ENCODE peak calls at places on chromosome 15, in ten cellular contexts. One of them, this sample, is unnamed.

GRCh38 chr15:69972436-69972835 is 125.3 kb downstream of the TLE3 start:
- DNase-seq in tibial artery: no peak
- DNase-seq in neural progenitor cell: no peak
- DNase-seq in CD4-positive, CD25-positive, alpha-beta regulatory T cell: no peak
- DNase-seq in naive thymus-derived CD4-positive, alpha-beta T cell: no peak
- DNase-seq in suprapubic skin: no peak
- DNase-seq in lung: no peak
- DNase-seq in NB4: no peak
- DNase-seq in right atrium auricular region: no peak
- DNase-seq in BJ: no peak
- DNase-seq in this sample: no peak

GRCh38 chr15:24054547-24055245 is 367.6 kb upstream of the NDN start:
- DNase-seq in suprapubic skin: no peak
- DNase-seq in NB4: no peak
- DNase-seq in right atrium auricular region: no peak
- DNase-seq in CD4-positive, CD25-positive, alpha-beta regulatory T cell: no peak
- DNase-seq in tibial artery: no peak
- DNase-seq in BJ: no peak
- DNase-seq in lung: no peak
- DNase-seq in naive thymus-derived CD4-positive, alpha-beta T cell: no peak
- DNase-seq in neural progenitor cell: no peak
- DNase-seq in this sample: no peak

GRCh38 chr15:80925597-80926059 is 64.0 kb downstream of the MESD start:
- DNase-seq in right atrium auricular region: no peak
- DNase-seq in CD4-positive, CD25-positive, alpha-beta regulatory T cell: no peak
- DNase-seq in NB4: no peak
- DNase-seq in naive thymus-derived CD4-positive, alpha-beta T cell: no peak
- DNase-seq in neural progenitor cell: no peak
- DNase-seq in BJ: no peak
- DNase-seq in suprapubic skin: no peak
- DNase-seq in lung: no peak
- DNase-seq in tibial artery: no peak
- DNase-seq in this sample: no peak

GRCh38 chr15:100784493-100785180 is 95.0 kb upstream of the ALDH1A3 start:
- DNase-seq in right atrium auricular region: peak
- DNase-seq in suprapubic skin: no peak
- DNase-seq in NB4: peak
- DNase-seq in CD4-positive, CD25-positive, alpha-beta regulatory T cell: no peak
- DNase-seq in naive thymus-derived CD4-positive, alpha-beta T cell: no peak
- DNase-seq in lung: peak
- DNase-seq in tibial artery: no peak
- DNase-seq in neural progenitor cell: no peak
- DNase-seq in BJ: no peak
- DNase-seq in this sample: no peak

GRCh38 chr15:47188766-47189507 is 528.4 kb upstream of the SEMA6D start:
- DNase-seq in BJ: no peak
- DNase-seq in naive thymus-derived CD4-positive, alpha-beta T cell: no peak
- DNase-seq in right atrium auricular region: no peak
- DNase-seq in lung: no peak
- DNase-seq in suprapubic skin: no peak
- DNase-seq in CD4-positive, CD25-positive, alpha-beta regulatory T cell: no peak
- DNase-seq in neural progenitor cell: no peak
- DNase-seq in NB4: no peak
- DNase-seq in tibial artery: no peak
- DNase-seq in this sample: no peak

GRCh38 chr15:51576911-51577500 is 45.6 kb downstream of the DMXL2 start:
- DNase-seq in naive thymus-derived CD4-positive, alpha-beta T cell: no peak
- DNase-seq in neural progenitor cell: no peak
- DNase-seq in NB4: peak
- DNase-seq in BJ: peak
- DNase-seq in lung: no peak
- DNase-seq in tibial artery: no peak
- DNase-seq in right atrium auricular region: no peak
- DNase-seq in suprapubic skin: no peak
- DNase-seq in CD4-positive, CD25-positive, alpha-beta regulatory T cell: no peak
- DNase-seq in this sample: no peak

GRCh38 chr15:31439328-31439727 is 112.7 kb downstream of the KLF13 start:
- DNase-seq in naive thymus-derived CD4-positive, alpha-beta T cell: no peak
- DNase-seq in NB4: peak
- DNase-seq in CD4-positive, CD25-positive, alpha-beta regulatory T cell: no peak
- DNase-seq in tibial artery: no peak
- DNase-seq in suprapubic skin: peak
- DNase-seq in lung: no peak
- DNase-seq in right atrium auricular region: no peak
- DNase-seq in BJ: no peak
- DNase-seq in neural progenitor cell: peak
- DNase-seq in this sample: no peak

GRCh38 chr15:51750942-51751686 is at the start of gene TMOD2:
- DNase-seq in suprapubic skin: peak
- DNase-seq in BJ: no peak
- DNase-seq in naive thymus-derived CD4-positive, alpha-beta T cell: peak
- DNase-seq in right atrium auricular region: no peak
- DNase-seq in tibial artery: peak
- DNase-seq in neural progenitor cell: peak
- DNase-seq in CD4-positive, CD25-positive, alpha-beta regulatory T cell: peak
- DNase-seq in NB4: peak
- DNase-seq in lung: peak
- DNase-seq in this sample: no peak

GRCh38 chr15:63499611-63500010 is 4.8 kb upstream of the USP3 start:
- DNase-seq in suprapubic skin: no peak
- DNase-seq in NB4: no peak
- DNase-seq in neural progenitor cell: no peak
- DNase-seq in tibial artery: no peak
- DNase-seq in CD4-positive, CD25-positive, alpha-beta regulatory T cell: no peak
- DNase-seq in right atrium auricular region: no peak
- DNase-seq in BJ: no peak
- DNase-seq in lung: no peak
- DNase-seq in naive thymus-derived CD4-positive, alpha-beta T cell: no peak
- DNase-seq in this sample: no peak

GRCh38 chr15:63502137-63502801 is 2.1 kb upstream of the USP3 start:
- DNase-seq in right atrium auricular region: no peak
- DNase-seq in NB4: no peak
- DNase-seq in naive thymus-derived CD4-positive, alpha-beta T cell: no peak
- DNase-seq in suprapubic skin: no peak
- DNase-seq in CD4-positive, CD25-positive, alpha-beta regulatory T cell: no peak
- DNase-seq in BJ: no peak
- DNase-seq in lung: no peak
- DNase-seq in neural progenitor cell: no peak
- DNase-seq in tibial artery: no peak
- DNase-seq in this sample: no peak

GRCh38 chr15:63498815-63499549 is 5.4 kb upstream of the USP3 start:
- DNase-seq in BJ: no peak
- DNase-seq in lung: no peak
- DNase-seq in CD4-positive, CD25-positive, alpha-beta regulatory T cell: no peak
- DNase-seq in NB4: no peak
- DNase-seq in tibial artery: no peak
- DNase-seq in neural progenitor cell: no peak
- DNase-seq in naive thymus-derived CD4-positive, alpha-beta T cell: no peak
- DNase-seq in suprapubic skin: no peak
- DNase-seq in right atrium auricular region: no peak
- DNase-seq in this sample: no peak

GRCh38 chr15:63501256-63502089 is 2.9 kb upstream of the USP3 start:
- DNase-seq in BJ: peak
- DNase-seq in NB4: no peak
- DNase-seq in naive thymus-derived CD4-positive, alpha-beta T cell: no peak
- DNase-seq in suprapubic skin: peak
- DNase-seq in lung: peak
- DNase-seq in right atrium auricular region: peak
- DNase-seq in CD4-positive, CD25-positive, alpha-beta regulatory T cell: peak
- DNase-seq in tibial artery: peak
- DNase-seq in neural progenitor cell: peak
- DNase-seq in this sample: peak

DNA sequence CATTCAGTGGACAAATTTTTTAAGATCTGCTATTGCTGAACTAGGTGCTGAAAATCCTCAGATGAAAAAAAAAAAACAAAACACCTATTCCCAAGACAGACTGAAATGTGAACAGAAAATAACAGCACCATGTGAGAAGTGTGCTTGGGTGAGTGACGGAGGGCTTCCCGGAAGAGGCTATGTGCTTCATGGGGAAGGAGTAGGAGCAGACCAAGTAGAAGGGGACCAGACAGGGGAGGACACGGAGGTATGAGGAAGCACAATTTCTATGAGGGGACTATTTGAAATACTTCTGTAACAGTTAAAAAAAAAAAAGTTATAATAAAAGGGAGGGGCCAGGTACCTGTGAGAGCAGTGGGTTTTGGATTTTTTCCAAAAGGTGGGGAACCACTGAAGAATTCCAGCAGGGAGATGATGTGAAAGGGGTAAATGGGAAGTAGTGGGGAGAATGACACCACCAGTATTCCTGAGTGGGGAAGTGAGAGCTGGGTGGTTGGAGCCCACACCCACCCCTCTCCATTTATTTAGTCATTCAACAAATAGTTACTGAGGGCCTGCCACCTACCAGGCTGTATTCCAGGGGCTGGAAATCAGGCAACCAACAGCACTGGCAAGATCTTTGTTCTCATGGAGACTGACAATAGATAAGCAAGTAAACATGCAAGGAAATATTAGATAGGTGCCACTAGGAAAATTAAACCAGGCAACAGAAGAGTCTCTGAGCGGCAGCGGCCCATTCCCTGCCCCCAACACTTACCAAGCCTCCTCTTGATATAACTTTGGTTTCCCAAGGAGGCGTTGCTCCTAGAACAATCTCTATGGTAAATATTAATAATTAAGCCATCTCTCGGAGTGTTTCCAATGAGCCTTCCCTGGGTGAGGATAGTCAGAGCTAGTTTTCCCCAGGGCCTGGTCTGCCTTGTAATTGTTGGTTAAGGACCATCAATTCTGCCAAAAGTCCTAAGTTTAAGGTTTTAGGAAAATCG is 3.8 kb upstream of the USP3 start:
- DNase-seq in tibial artery: no peak
- DNase-seq in NB4: no peak
- DNase-seq in BJ: no peak
- DNase-seq in right atrium auricular region: no peak
- DNase-seq in naive thymus-derived CD4-positive, alpha-beta T cell: no peak
- DNase-seq in neural progenitor cell: no peak
- DNase-seq in lung: no peak
- DNase-seq in CD4-positive, CD25-positive, alpha-beta regulatory T cell: no peak
- DNase-seq in suprapubic skin: no peak
- DNase-seq in this sample: no peak
- H3K4me3 ChIP-seq in tibial artery: peak
- H3K4me3 ChIP-seq in NB4: no peak
- H3K4me3 ChIP-seq in BJ: peak
- H3K4me3 ChIP-seq in right atrium auricular region: no peak
- H3K4me3 ChIP-seq in naive thymus-derived CD4-positive, alpha-beta T cell: peak
- H3K4me3 ChIP-seq in neural progenitor cell: no peak
- H3K4me3 ChIP-seq in lung: no peak
- H3K4me3 ChIP-seq in CD4-positive, CD25-positive, alpha-beta regulatory T cell: peak
- H3K4me3 ChIP-seq in suprapubic skin: peak
- H3K4me3 ChIP-seq in this sample: no peak

DNA sequence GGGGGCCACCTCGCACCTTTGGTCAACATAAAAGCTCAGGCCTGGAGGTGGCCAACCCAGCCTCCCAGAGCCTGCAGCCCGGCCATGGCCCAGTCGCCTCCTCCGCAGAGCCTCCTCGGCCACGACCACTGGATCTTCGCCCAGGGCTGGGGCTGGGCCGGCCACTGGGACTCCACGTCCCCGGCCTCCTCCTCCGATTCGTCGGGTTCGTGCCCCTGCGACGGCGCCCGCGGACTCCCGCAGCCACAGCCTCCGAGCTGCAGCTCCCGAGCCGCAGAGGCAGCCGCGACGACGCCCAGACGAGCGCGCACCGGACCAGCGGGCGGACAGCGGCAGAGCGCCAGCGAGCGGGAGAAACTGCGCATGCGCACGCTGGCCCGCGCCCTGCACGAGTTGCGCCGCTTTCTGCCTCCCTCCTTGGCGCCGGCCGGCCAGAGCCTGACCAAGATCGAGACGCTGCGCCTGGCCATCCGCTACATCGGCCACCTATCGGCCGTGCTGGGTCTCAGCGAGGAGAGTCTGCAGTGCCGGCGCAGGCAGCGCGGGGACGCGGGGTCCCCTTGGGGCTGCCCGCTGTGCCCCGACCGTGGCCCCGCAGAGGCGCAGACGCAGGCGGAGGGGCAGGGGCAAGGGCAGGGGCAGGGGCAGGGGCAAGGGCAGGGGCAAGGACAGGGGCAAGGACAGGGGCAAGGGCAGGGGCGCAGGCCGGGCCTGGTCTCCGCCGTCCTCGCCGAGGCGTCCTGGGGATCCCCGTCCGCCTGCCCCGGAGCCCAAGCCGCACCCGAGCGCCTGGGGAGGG is at the start of gene MESP2:
- DNase-seq in lung: peak
- DNase-seq in tibial artery: peak
- DNase-seq in CD4-positive, CD25-positive, alpha-beta regulatory T cell: peak
- DNase-seq in NB4: peak
- DNase-seq in naive thymus-derived CD4-positive, alpha-beta T cell: peak
- DNase-seq in right atrium auricular region: peak
- DNase-seq in BJ: no peak
- DNase-seq in neural progenitor cell: peak
- DNase-seq in suprapubic skin: peak
- DNase-seq in this sample: no peak
- H3K4me3 ChIP-seq in lung: no peak
- H3K4me3 ChIP-seq in tibial artery: peak
- H3K4me3 ChIP-seq in CD4-positive, CD25-positive, alpha-beta regulatory T cell: no peak
- H3K4me3 ChIP-seq in NB4: no peak
- H3K4me3 ChIP-seq in naive thymus-derived CD4-positive, alpha-beta T cell: peak
- H3K4me3 ChIP-seq in right atrium auricular region: peak
- H3K4me3 ChIP-seq in BJ: peak
- H3K4me3 ChIP-seq in neural progenitor cell: peak
- H3K4me3 ChIP-seq in suprapubic skin: peak
- H3K4me3 ChIP-seq in this sample: peak

DNA sequence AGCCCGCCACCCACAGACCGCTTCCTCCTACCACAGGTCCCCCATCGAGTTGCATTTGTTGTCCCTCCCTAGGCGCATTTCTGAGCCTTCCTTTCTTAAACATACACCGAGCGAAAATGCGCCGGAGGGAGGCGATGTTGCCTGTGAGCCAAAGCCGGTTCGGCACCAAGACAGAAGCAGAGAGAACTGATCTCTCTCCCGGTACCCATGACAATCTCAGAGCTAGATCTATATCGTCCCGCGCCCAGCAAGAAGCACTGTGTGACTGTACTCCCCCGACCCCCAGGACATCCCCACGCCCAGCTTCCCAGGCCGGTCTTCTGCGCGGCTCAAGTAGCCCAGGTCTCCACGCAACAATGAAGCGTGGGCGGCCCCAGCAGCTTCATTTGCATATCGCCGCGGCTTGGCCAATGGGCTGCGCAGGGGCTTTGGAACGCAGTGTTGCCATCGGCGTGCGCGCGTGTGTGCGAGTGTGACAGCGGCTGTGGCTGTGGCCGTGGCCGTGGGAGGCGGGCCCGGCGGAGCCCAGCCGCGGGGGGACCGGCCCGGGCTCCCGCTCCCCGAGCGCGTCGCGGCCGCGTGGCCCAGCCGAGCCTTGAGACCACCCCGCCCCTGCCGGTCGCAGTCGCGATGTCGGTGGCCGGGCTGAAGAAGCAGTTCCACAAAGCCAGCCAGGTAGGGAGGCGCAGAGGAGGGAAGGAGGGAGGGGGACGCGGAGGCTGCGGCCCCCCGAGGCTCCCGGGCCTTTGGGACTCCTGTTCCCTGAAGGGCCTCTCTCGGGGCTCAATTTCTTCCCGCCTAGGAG is at the start of gene SH3GL3:
- DNase-seq in lung: peak
- DNase-seq in NB4: no peak
- DNase-seq in naive thymus-derived CD4-positive, alpha-beta T cell: peak
- DNase-seq in CD4-positive, CD25-positive, alpha-beta regulatory T cell: no peak
- DNase-seq in suprapubic skin: peak
- DNase-seq in tibial artery: peak
- DNase-seq in neural progenitor cell: peak
- DNase-seq in BJ: no peak
- DNase-seq in right atrium auricular region: peak
- DNase-seq in this sample: no peak
- H3K4me3 ChIP-seq in lung: peak
- H3K4me3 ChIP-seq in NB4: no peak
- H3K4me3 ChIP-seq in naive thymus-derived CD4-positive, alpha-beta T cell: no peak
- H3K4me3 ChIP-seq in CD4-positive, CD25-positive, alpha-beta regulatory T cell: no peak
- H3K4me3 ChIP-seq in suprapubic skin: peak
- H3K4me3 ChIP-seq in tibial artery: peak
- H3K4me3 ChIP-seq in neural progenitor cell: peak
- H3K4me3 ChIP-seq in BJ: peak
- H3K4me3 ChIP-seq in right atrium auricular region: peak
- H3K4me3 ChIP-seq in this sample: peak

GRCh38 chr15:89017370-89018066 is 70.7 kb upstream of the ABHD2 start:
- DNase-seq in neural progenitor cell: peak
- DNase-seq in NB4: peak
- DNase-seq in lung: peak
- DNase-seq in right atrium auricular region: peak
- DNase-seq in naive thymus-derived CD4-positive, alpha-beta T cell: peak
- DNase-seq in suprapubic skin: peak
- DNase-seq in CD4-positive, CD25-positive, alpha-beta regulatory T cell: peak
- DNase-seq in tibial artery: peak
- DNase-seq in BJ: no peak
- DNase-seq in this sample: peak
- H3K4me3 ChIP-seq in neural progenitor cell: peak
- H3K4me3 ChIP-seq in NB4: no peak
- H3K4me3 ChIP-seq in lung: no peak
- H3K4me3 ChIP-seq in right atrium auricular region: peak
- H3K4me3 ChIP-seq in naive thymus-derived CD4-positive, alpha-beta T cell: peak
- H3K4me3 ChIP-seq in suprapubic skin: peak
- H3K4me3 ChIP-seq in CD4-positive, CD25-positive, alpha-beta regulatory T cell: peak
- H3K4me3 ChIP-seq in tibial artery: peak
- H3K4me3 ChIP-seq in BJ: peak
- H3K4me3 ChIP-seq in this sample: peak

This sample was measured in AG04450.